ENCODE peak calls at places on chromosomes 1 and 21, in nine cellular contexts. M is COR-L47; O is epithelial cell of esophagus; C is stimulated activated CD8-positive, alpha-beta memory T cell treated with anti-CD3 and anti-CD28 coated beads, Interleukin-12 subunit alpha, Interleukin-12 subunit beta, amount 100 ng/mL, for 1 hour; F is H4; N is NCI-H2029; V is HEK293T; B is myocyte; Y is activated T-helper 1 cell treated with anti-CD3 and anti-CD28 coated beads, Interleukin-2, amount 50 U/mL, for 16 hours. A is an unnamed sample.

GRCh38 chr1:84006574-84006973 is 7.6 kb upstream of the TTLL7 start:
- DNase-seq in M (no peak), O (no peak), C (no peak), F (no peak), N (no peak), V (no peak), B (no peak), Y (no peak), A (no peak)

GRCh38 chr1:159341736-159342135 is 39.6 kb downstream of the FCER1A start:
- DNase-seq in M (no peak), O (peak), C (no peak), F (no peak), N (no peak), V (no peak), B (no peak), Y (no peak), A (no peak)

GRCh38 chr1:62905309-62905708 is 121.4 kb downstream of the ATG4C start:
- DNase-seq in M (no peak), O (peak), C (no peak), F (no peak), N (peak), V (no peak), B (no peak), Y (no peak), A (no peak)

GRCh38 chr1:201318504-201319340 is 35.4 kb downstream of the PKP1 start:
- DNase-seq in M (no peak), O (peak), C (no peak), F (no peak), N (no peak), V (no peak), B (peak), Y (no peak), A (no peak)

GRCh38 chr1:36083635-36084501 is at the start of gene TEKT2:
- DNase-seq in M (peak), O (no peak), C (no peak), F (no peak), N (peak), V (peak), B (no peak), Y (no peak), A (no peak)

GRCh38 chr1:43021547-43022474 is 63.1 kb upstream of the SLC2A1 start:
- DNase-seq in M (no peak), O (peak), C (no peak), F (peak), N (no peak), V (no peak), B (no peak), Y (no peak), A (no peak)

GRCh38 chr1:55750020-55750995 is 535.1 kb upstream of the USP24 start:
- DNase-seq in M (no peak), O (no peak), C (no peak), F (no peak), N (no peak), V (peak), B (peak), Y (no peak), A (no peak)

GRCh38 chr1:3404301-3404700 is 50.2 kb upstream of the ARHGEF16 start:
- DNase-seq in M (no peak), O (no peak), C (no peak), F (no peak), N (no peak), V (no peak), B (no peak), Y (no peak), A (no peak)

GRCh38 chr1:245807306-245807705 is 652.5 kb downstream of the KIF26B start:
- DNase-seq in M (no peak), O (no peak), C (no peak), F (no peak), N (peak), V (no peak), B (no peak), Y (no peak), A (no peak)

GRCh38 chr1:150053911-150054310 is 13.7 kb upstream of the VPS45 start:
- DNase-seq in M (no peak), O (no peak), C (no peak), F (no peak), N (no peak), V (no peak), B (no peak), Y (no peak), A (no peak)

GRCh38 chr1:154849645-154850131 is 20.4 kb downstream of the KCNN3 start:
- DNase-seq in M (no peak), O (no peak), C (no peak), F (no peak), N (no peak), V (no peak), B (peak), Y (no peak), A (no peak)

GRCh38 chr21:16708431-16708830 is 804.4 kb upstream of the CXADR start:
- DNase-seq in M (no peak), O (no peak), C (no peak), F (no peak), N (no peak), V (no peak), B (peak), Y (no peak), A (peak)

GRCh38 chr1:7266561-7266960 is 481.3 kb downstream of the CAMTA1 start:
- DNase-seq in M (no peak), O (no peak), C (no peak), F (no peak), N (no peak), V (no peak), B (no peak), Y (no peak), A (no peak)

GRCh38 chr1:9258629-9259028 is 24.1 kb downstream of the H6PD start:
- DNase-seq in M (no peak), O (no peak), C (no peak), F (no peak), N (no peak), V (no peak), B (no peak), Y (no peak), A (no peak)

GRCh38 chr1:237507005-237507404 is 383.7 kb downstream of the ZP4 start:
- DNase-seq in M (no peak), O (no peak), C (no peak), F (no peak), N (no peak), V (no peak), B (no peak), Y (no peak), A (no peak)

GRCh38 chr1:110098222-110099026 is 13.8 kb upstream of the UBL4B start:
- DNase-seq in M (no peak), O (no peak), C (no peak), F (no peak), N (no peak), V (no peak), B (no peak), Y (no peak), A (no peak)

GRCh38 chr21:40271169-40271568 is 403.9 kb downstream of the PCP4 start:
- DNase-seq in M (no peak), O (no peak), C (no peak), F (no peak), N (no peak), V (no peak), B (no peak), Y (no peak), A (no peak)

GRCh38 chr1:19374402-19374801 is 62.3 kb downstream of the SLC66A1 start:
- DNase-seq in M (no peak), O (no peak), C (no peak), F (no peak), N (peak), V (no peak), B (peak), Y (no peak), A (no peak)

GRCh38 chr1:9006956-9007615 is 19.1 kb downstream of the SLC2A7 start:
- DNase-seq in M (no peak), O (no peak), C (no peak), F (no peak), N (no peak), V (no peak), B (no peak), Y (no peak), A (no peak)

GRCh38 chr1:157703981-157704380 is 3.4 kb upstream of the FCRL3 start:
- DNase-seq in M (no peak), O (no peak), C (no peak), F (no peak), N (no peak), V (no peak), B (no peak), Y (no peak), A (no peak)

GRCh38 chr1:78061825-78062523 is 16.2 kb downstream of the GIPC2 start:
- DNase-seq in M (no peak), O (peak), C (no peak), F (no peak), N (no peak), V (no peak), B (peak), Y (no peak), A (peak)

GRCh38 chr1:89610457-89610991 is 22.4 kb upstream of the LRRC8C start:
- DNase-seq in M (no peak), O (no peak), C (no peak), F (no peak), N (no peak), V (no peak), B (no peak), Y (no peak), A (no peak)

GRCh38 chr21:33993286-33994231 is 78.0 kb upstream of the ATP5PO start:
- DNase-seq in M (no peak), O (no peak), C (no peak), F (no peak), N (peak), V (no peak), B (no peak), Y (no peak), A (no peak)

GRCh38 chr1:21663251-21663950 is 5.8 kb downstream of the RAP1GAP start:
- DNase-seq in M (no peak), O (no peak), C (no peak), F (no peak), N (no peak), V (no peak), B (no peak), Y (no peak), A (no peak)

GRCh38 chr1:54949971-54950360 is 30.5 kb upstream of the TMEM61 start:
- DNase-seq in M (no peak), O (no peak), C (no peak), F (no peak), N (no peak), V (no peak), B (no peak), Y (no peak), A (peak)

GRCh38 chr1:212256404-212256803 is 28.8 kb upstream of the PPP2R5A start:
- DNase-seq in M (no peak), O (no peak), C (no peak), F (no peak), N (no peak), V (no peak), B (no peak), Y (no peak), A (no peak)